ENCODE peak calls at places on chromosomes 13 and 19, in ten cellular contexts. One of them, this sample, is unnamed.

GRCh38 chr13:71417205-71417604 is 449.8 kb downstream of the DACH1 start:
- DNase-seq in choroid plexus epithelial cell: peak; percentile 61
- DNase-seq in upper lobe of right lung: no peak
- DNase-seq in heart left ventricle: no peak
- DNase-seq in body of pancreas: no peak
- DNase-seq in AG10803: no peak
- DNase-seq in omental fat pad: no peak
- DNase-seq in glutamatergic neuron: no peak
- DNase-seq in mucosa of descending colon: no peak
- DNase-seq in Calu3: no peak
- DNase-seq in this sample: no peak

GRCh38 chr13:109172099-109172498 is 542.7 kb downstream of the MYO16 start:
- DNase-seq in upper lobe of right lung: no peak
- DNase-seq in AG10803: no peak
- DNase-seq in Calu3: no peak
- DNase-seq in omental fat pad: no peak
- DNase-seq in mucosa of descending colon: no peak
- DNase-seq in glutamatergic neuron: no peak
- DNase-seq in choroid plexus epithelial cell: no peak
- DNase-seq in body of pancreas: no peak
- DNase-seq in heart left ventricle: no peak
- DNase-seq in this sample: no peak

GRCh38 chr13:33186851-33187250 is 98.7 kb downstream of the STARD13 start:
- DNase-seq in body of pancreas: no peak
- DNase-seq in omental fat pad: no peak
- DNase-seq in AG10803: no peak
- DNase-seq in choroid plexus epithelial cell: peak; percentile 90
- DNase-seq in upper lobe of right lung: no peak
- DNase-seq in heart left ventricle: no peak
- DNase-seq in Calu3: peak; percentile 8
- DNase-seq in glutamatergic neuron: no peak
- DNase-seq in mucosa of descending colon: no peak
- DNase-seq in this sample: no peak

GRCh38 chr13:36447501-36447900 is 15.2 kb downstream of the CCNA1 start:
- DNase-seq in upper lobe of right lung: no peak
- DNase-seq in choroid plexus epithelial cell: peak; percentile 23
- DNase-seq in Calu3: no peak
- DNase-seq in heart left ventricle: no peak
- DNase-seq in mucosa of descending colon: no peak
- DNase-seq in body of pancreas: no peak
- DNase-seq in AG10803: peak; percentile 11
- DNase-seq in glutamatergic neuron: no peak
- DNase-seq in omental fat pad: no peak
- DNase-seq in this sample: no peak

GRCh38 chr13:50387124-50387581 is 371.9 kb downstream of the KCNRG start:
- DNase-seq in heart left ventricle: peak; percentile 77
- DNase-seq in mucosa of descending colon: peak; percentile 53
- DNase-seq in body of pancreas: peak; percentile 34
- DNase-seq in glutamatergic neuron: peak; percentile 30
- DNase-seq in AG10803: peak; percentile 40
- DNase-seq in Calu3: peak; percentile 30
- DNase-seq in choroid plexus epithelial cell: peak; percentile 60
- DNase-seq in upper lobe of right lung: peak; percentile 82
- DNase-seq in omental fat pad: no peak
- DNase-seq in this sample: peak; percentile 72

GRCh38 chr19:13995878-13996765 is 10.0 kb downstream of the RFX1 start:
- DNase-seq in AG10803: no peak
- DNase-seq in heart left ventricle: peak; percentile 12
- DNase-seq in Calu3: no peak
- DNase-seq in body of pancreas: no peak
- DNase-seq in upper lobe of right lung: peak; percentile 36
- DNase-seq in choroid plexus epithelial cell: no peak
- DNase-seq in glutamatergic neuron: no peak
- DNase-seq in mucosa of descending colon: no peak
- DNase-seq in omental fat pad: no peak
- DNase-seq in this sample: no peak

GRCh38 chr19:35790981-35791813 is 15.8 kb downstream of the ARHGAP33 start:
- DNase-seq in heart left ventricle: no peak
- DNase-seq in AG10803: no peak
- DNase-seq in body of pancreas: peak; percentile 69
- DNase-seq in choroid plexus epithelial cell: no peak
- DNase-seq in mucosa of descending colon: no peak
- DNase-seq in Calu3: no peak
- DNase-seq in omental fat pad: no peak
- DNase-seq in upper lobe of right lung: peak; percentile 58
- DNase-seq in glutamatergic neuron: no peak
- DNase-seq in this sample: peak; percentile 77

GRCh38 chr13:48264052-48264451 is 31.0 kb downstream of the ITM2B start:
- DNase-seq in heart left ventricle: no peak
- DNase-seq in glutamatergic neuron: no peak
- DNase-seq in mucosa of descending colon: no peak
- DNase-seq in choroid plexus epithelial cell: no peak
- DNase-seq in AG10803: no peak
- DNase-seq in Calu3: no peak
- DNase-seq in omental fat pad: no peak
- DNase-seq in body of pancreas: no peak
- DNase-seq in upper lobe of right lung: no peak
- DNase-seq in this sample: no peak

GRCh38 chr19:46783670-46784069 is 4.7 kb downstream of the SLC1A5 start:
- DNase-seq in glutamatergic neuron: no peak
- DNase-seq in mucosa of descending colon: no peak
- DNase-seq in Calu3: no peak
- DNase-seq in choroid plexus epithelial cell: no peak
- DNase-seq in heart left ventricle: no peak
- DNase-seq in omental fat pad: no peak
- DNase-seq in AG10803: no peak
- DNase-seq in upper lobe of right lung: no peak
- DNase-seq in body of pancreas: no peak
- DNase-seq in this sample: no peak

GRCh38 chr13:22357132-22357531 is 686.3 kb downstream of the FGF9 start:
- DNase-seq in body of pancreas: no peak
- DNase-seq in glutamatergic neuron: no peak
- DNase-seq in choroid plexus epithelial cell: no peak
- DNase-seq in mucosa of descending colon: no peak
- DNase-seq in heart left ventricle: no peak
- DNase-seq in AG10803: peak; percentile 2
- DNase-seq in omental fat pad: no peak
- DNase-seq in Calu3: no peak
- DNase-seq in upper lobe of right lung: no peak
- DNase-seq in this sample: no peak

DNA sequence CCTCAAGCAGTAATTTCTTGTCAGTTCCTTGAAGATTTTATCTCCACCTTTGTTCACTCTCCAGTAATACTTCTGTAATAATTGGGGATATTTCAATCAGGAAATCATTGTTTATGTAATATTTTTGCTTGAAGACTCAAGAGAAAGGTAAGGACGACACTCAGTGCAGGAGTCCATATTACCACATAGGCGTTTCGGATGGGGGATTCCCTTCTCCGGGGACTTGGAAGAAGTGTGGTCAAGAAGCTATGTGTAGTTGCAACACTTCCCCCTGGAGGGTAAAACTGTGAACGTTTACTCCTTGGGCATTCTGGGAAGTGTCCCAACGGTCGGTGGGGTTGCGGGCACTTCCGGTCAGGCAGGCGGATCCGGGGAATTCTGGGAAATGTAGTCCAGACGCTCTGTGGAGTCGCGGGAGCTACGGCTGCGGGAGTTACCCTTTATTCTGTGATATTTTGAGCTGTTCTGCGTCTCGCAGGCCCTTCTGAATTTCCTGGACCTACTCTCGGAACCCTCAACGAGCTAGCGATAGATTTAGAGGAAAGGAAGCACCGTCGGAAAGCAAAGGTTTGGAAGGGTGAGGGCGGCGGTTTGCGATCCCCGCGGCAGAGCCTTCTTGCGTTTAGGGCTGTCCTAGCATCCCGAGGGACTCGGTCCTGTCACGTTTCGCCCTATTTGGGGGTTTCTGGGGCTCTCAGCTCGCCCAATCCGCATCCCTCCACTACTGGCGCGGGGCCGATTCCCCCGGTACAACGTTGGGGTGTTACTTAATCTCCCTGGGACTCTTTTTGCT is at the start of gene ZNF221:
- DNase-seq in omental fat pad: peak; percentile 75
- DNase-seq in heart left ventricle: peak; percentile 95
- DNase-seq in body of pancreas: peak; percentile 88
- DNase-seq in choroid plexus epithelial cell: peak; percentile 99
- DNase-seq in mucosa of descending colon: peak; percentile 96
- DNase-seq in upper lobe of right lung: peak; percentile 93
- DNase-seq in glutamatergic neuron: peak; percentile 87
- DNase-seq in AG10803: peak; percentile 99
- DNase-seq in Calu3: peak; percentile 94
- DNase-seq in this sample: peak; percentile 94
- TF ChIP-seq CTCF in omental fat pad: no peak
- TF ChIP-seq CTCF in heart left ventricle: peak; percentile 75
- TF ChIP-seq CTCF in body of pancreas: peak; percentile 25
- TF ChIP-seq CTCF in choroid plexus epithelial cell: peak; percentile 47
- TF ChIP-seq CTCF in mucosa of descending colon: peak; percentile 18
- TF ChIP-seq CTCF in upper lobe of right lung: peak; percentile 51
- TF ChIP-seq CTCF in glutamatergic neuron: peak; percentile 49
- TF ChIP-seq CTCF in AG10803: peak; percentile 50
- TF ChIP-seq CTCF in Calu3: peak; percentile 45
- TF ChIP-seq CTCF in this sample: peak; percentile 60

GRCh38 chr19:21158523-21159135 is 16.8 kb downstream of the ZNF431 start:
- DNase-seq in AG10803: peak; percentile 68
- DNase-seq in body of pancreas: no peak
- DNase-seq in heart left ventricle: no peak
- DNase-seq in mucosa of descending colon: no peak
- DNase-seq in choroid plexus epithelial cell: peak; percentile 69
- DNase-seq in upper lobe of right lung: no peak
- DNase-seq in omental fat pad: no peak
- DNase-seq in Calu3: no peak
- DNase-seq in glutamatergic neuron: no peak
- DNase-seq in this sample: no peak

GRCh38 chr19:21166436-21166835 is 24.6 kb downstream of the ZNF431 start:
- DNase-seq in upper lobe of right lung: no peak
- DNase-seq in glutamatergic neuron: no peak
- DNase-seq in Calu3: no peak
- DNase-seq in omental fat pad: no peak
- DNase-seq in body of pancreas: no peak
- DNase-seq in mucosa of descending colon: no peak
- DNase-seq in heart left ventricle: no peak
- DNase-seq in AG10803: no peak
- DNase-seq in choroid plexus epithelial cell: no peak
- DNase-seq in this sample: no peak

GRCh38 chr19:21164541-21164940 is 22.7 kb downstream of the ZNF431 start:
- DNase-seq in choroid plexus epithelial cell: no peak
- DNase-seq in upper lobe of right lung: no peak
- DNase-seq in Calu3: no peak
- DNase-seq in AG10803: no peak
- DNase-seq in heart left ventricle: no peak
- DNase-seq in glutamatergic neuron: no peak
- DNase-seq in mucosa of descending colon: no peak
- DNase-seq in omental fat pad: no peak
- DNase-seq in body of pancreas: no peak
- DNase-seq in this sample: no peak
- TF ChIP-seq CTCF in choroid plexus epithelial cell: no peak
- TF ChIP-seq CTCF in upper lobe of right lung: no peak
- TF ChIP-seq CTCF in Calu3: no peak
- TF ChIP-seq CTCF in AG10803: no peak
- TF ChIP-seq CTCF in heart left ventricle: no peak
- TF ChIP-seq CTCF in glutamatergic neuron: no peak
- TF ChIP-seq CTCF in mucosa of descending colon: no peak
- TF ChIP-seq CTCF in omental fat pad: no peak
- TF ChIP-seq CTCF in body of pancreas: no peak
- TF ChIP-seq CTCF in this sample: no peak

GRCh38 chr19:56069642-56070041 is 51.5 kb downstream of the ZNF787 start:
- DNase-seq in AG10803: no peak
- DNase-seq in mucosa of descending colon: no peak
- DNase-seq in body of pancreas: no peak
- DNase-seq in glutamatergic neuron: no peak
- DNase-seq in Calu3: no peak
- DNase-seq in upper lobe of right lung: no peak
- DNase-seq in omental fat pad: no peak
- DNase-seq in choroid plexus epithelial cell: no peak
- DNase-seq in heart left ventricle: no peak
- DNase-seq in this sample: no peak

GRCh38 chr19:56076413-56076998 is 44.6 kb downstream of the ZNF787 start:
- DNase-seq in choroid plexus epithelial cell: peak; percentile 77
- DNase-seq in heart left ventricle: no peak
- DNase-seq in omental fat pad: peak; percentile 58
- DNase-seq in AG10803: peak; percentile 45
- DNase-seq in upper lobe of right lung: no peak
- DNase-seq in body of pancreas: peak; percentile 71
- DNase-seq in mucosa of descending colon: peak; percentile 83
- DNase-seq in glutamatergic neuron: peak; percentile 84
- DNase-seq in Calu3: peak; percentile 75
- DNase-seq in this sample: peak; percentile 67

GRCh38 chr19:56066152-56067023 is 54.7 kb downstream of the ZNF787 start:
- DNase-seq in glutamatergic neuron: peak; percentile 85
- DNase-seq in mucosa of descending colon: peak; percentile 69
- DNase-seq in AG10803: peak; percentile 22
- DNase-seq in omental fat pad: no peak
- DNase-seq in choroid plexus epithelial cell: peak; percentile 46
- DNase-seq in heart left ventricle: peak; percentile 68
- DNase-seq in body of pancreas: peak; percentile 80
- DNase-seq in Calu3: peak; percentile 81
- DNase-seq in upper lobe of right lung: peak; percentile 83
- DNase-seq in this sample: peak; percentile 80

DNA sequence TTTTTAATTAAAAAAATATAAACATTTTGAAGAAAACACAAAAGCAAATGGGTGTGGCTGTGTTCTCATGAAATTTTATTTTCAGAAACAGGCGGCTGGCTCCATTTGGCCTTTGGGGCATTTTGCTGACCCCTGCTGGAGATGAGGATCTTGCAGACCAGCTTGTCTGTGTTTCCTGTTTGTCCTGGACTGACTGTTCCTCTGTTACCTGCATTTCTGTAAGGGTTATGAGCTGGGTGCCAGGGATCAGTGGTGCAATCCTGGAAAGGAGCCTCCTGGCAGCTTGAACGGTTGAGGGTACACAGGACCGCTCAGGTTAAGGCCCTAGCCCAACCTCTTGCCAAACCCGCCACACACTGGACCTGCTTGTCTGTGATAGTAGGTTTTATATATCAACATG is 49.9 kb downstream of the ZNF787 start:
- DNase-seq in heart left ventricle: no peak
- DNase-seq in choroid plexus epithelial cell: no peak
- DNase-seq in glutamatergic neuron: peak; percentile 39
- DNase-seq in omental fat pad: no peak
- DNase-seq in upper lobe of right lung: no peak
- DNase-seq in Calu3: peak; percentile 34
- DNase-seq in AG10803: no peak
- DNase-seq in body of pancreas: no peak
- DNase-seq in mucosa of descending colon: no peak
- DNase-seq in this sample: peak; percentile 23
- TF ChIP-seq CTCF in heart left ventricle: no peak
- TF ChIP-seq CTCF in choroid plexus epithelial cell: peak; percentile 31
- TF ChIP-seq CTCF in glutamatergic neuron: peak; percentile 15
- TF ChIP-seq CTCF in omental fat pad: no peak
- TF ChIP-seq CTCF in upper lobe of right lung: no peak
- TF ChIP-seq CTCF in Calu3: peak; percentile 30
- TF ChIP-seq CTCF in AG10803: peak; percentile 40
- TF ChIP-seq CTCF in body of pancreas: no peak
- TF ChIP-seq CTCF in mucosa of descending colon: no peak
- TF ChIP-seq CTCF in this sample: peak; percentile 48

GRCh38 chr19:1177322-1178114 is 3.5 kb upstream of the SBNO2 start:
- DNase-seq in body of pancreas: no peak
- DNase-seq in mucosa of descending colon: no peak
- DNase-seq in upper lobe of right lung: peak; percentile 84
- DNase-seq in omental fat pad: no peak
- DNase-seq in heart left ventricle: peak; percentile 29
- DNase-seq in AG10803: peak; percentile 98
- DNase-seq in glutamatergic neuron: no peak
- DNase-seq in Calu3: peak; percentile 70
- DNase-seq in choroid plexus epithelial cell: peak; percentile 93
- DNase-seq in this sample: no peak
- TF ChIP-seq CTCF in body of pancreas: no peak
- TF ChIP-seq CTCF in mucosa of descending colon: no peak
- TF ChIP-seq CTCF in upper lobe of right lung: peak; percentile 17
- TF ChIP-seq CTCF in omental fat pad: no peak
- TF ChIP-seq CTCF in heart left ventricle: no peak
- TF ChIP-seq CTCF in AG10803: peak; percentile 48
- TF ChIP-seq CTCF in glutamatergic neuron: no peak
- TF ChIP-seq CTCF in Calu3: no peak
- TF ChIP-seq CTCF in choroid plexus epithelial cell: peak; percentile 63
- TF ChIP-seq CTCF in this sample: no peak

This sample was measured in WERI-Rb-1.